ENCODE peak calls at places on chromosomes 1 and 21, in eight cellular contexts. Z, A, K, C, W, B, M and E are unnamed samples.

GRCh38 chr1:78081980-78082860 is 36.5 kb downstream of the GIPC2 start:
- DNase-seq in Z (no peak), A (no peak), K (no peak), C (no peak), W (no peak), B (no peak), M (no peak), E (no peak)

GRCh38 chr1:23111600-23112535 is 56.8 kb downstream of the LUZP1 start:
- DNase-seq in Z (no peak), A (no peak), K (no peak), C (no peak), W (no peak), B (no peak), M (no peak), E (no peak)

GRCh38 chr1:244054247-244054923 is 3.3 kb downstream of the ZBTB18 start:
- DNase-seq in Z (no peak), A (peak; percentile 41), K (peak; percentile 73), C (no peak), W (no peak), B (no peak), M (no peak), E (no peak)

GRCh38 chr1:201214886-201215285 is 24.3 kb downstream of the IGFN1 start:
- DNase-seq in Z (no peak), A (no peak), K (no peak), C (no peak), W (peak; percentile 44), B (no peak), M (no peak), E (no peak)

GRCh38 chr21:10425856-10426255 is 95.5 kb upstream of the TPTE start:
- DNase-seq in Z (no peak), A (no peak), K (no peak), C (no peak), W (no peak), B (no peak), M (no peak), E (no peak)

GRCh38 chr1:97378596-97378995 is 542.2 kb downstream of the DPYD start:
- DNase-seq in Z (no peak), A (no peak), K (no peak), C (no peak), W (no peak), B (no peak), M (no peak), E (no peak)

GRCh38 chr1:247639381-247639981 is 34.1 kb downstream of the OR2G3 start:
- DNase-seq in Z (no peak), A (peak; percentile 6), K (no peak), C (no peak), W (no peak), B (no peak), M (peak; percentile 54), E (no peak)

GRCh38 chr1:25427696-25428095 is 3.0 kb upstream of the MACO1 start:
- DNase-seq in Z (no peak), A (no peak), K (no peak), C (no peak), W (no peak), B (no peak), M (no peak), E (no peak)

GRCh38 chr1:9079980-9080703 is 10.7 kb upstream of the SLC2A5 start:
- DNase-seq in Z (no peak), A (no peak), K (no peak), C (no peak), W (no peak), B (no peak), M (no peak), E (no peak)

GRCh38 chr1:67427947-67428346 is 2.3 kb downstream of the SERBP1 start:
- DNase-seq in Z (no peak), A (no peak), K (no peak), C (no peak), W (no peak), B (no peak), M (no peak), E (no peak)

GRCh38 chr1:23449918-23450317 is 25.4 kb upstream of the TCEA3 start:
- DNase-seq in Z (no peak), A (no peak), K (peak; percentile 53), C (no peak), W (peak; percentile 92), B (no peak), M (no peak), E (no peak)

GRCh38 chr1:21631944-21632887 is 36.9 kb downstream of the RAP1GAP start:
- DNase-seq in Z (no peak), A (peak; percentile 67), K (no peak), C (no peak), W (no peak), B (no peak), M (no peak), E (no peak)

GRCh38 chr1:62841587-62842169 is 57.7 kb downstream of the ATG4C start:
- DNase-seq in Z (no peak), A (peak; percentile 12), K (peak; percentile 12), C (no peak), W (no peak), B (no peak), M (no peak), E (peak; percentile 34)

GRCh38 chr1:167715653-167716302 is 6.0 kb upstream of the MPZL1 start:
- DNase-seq in Z (no peak), A (no peak), K (no peak), C (no peak), W (no peak), B (no peak), M (no peak), E (no peak)

GRCh38 chr1:180085331-180085730 is 69.3 kb upstream of the QSOX1 start:
- DNase-seq in Z (no peak), A (no peak), K (no peak), C (no peak), W (no peak), B (no peak), M (no peak), E (no peak)

GRCh38 chr1:47843781-47844555 is 153.2 kb downstream of the TRABD2B start:
- DNase-seq in Z (no peak), A (no peak), K (no peak), C (no peak), W (peak; percentile 43), B (no peak), M (no peak), E (no peak)

GRCh38 chr1:204647114-204647804 is 38.3 kb downstream of the LRRN2 start:
- DNase-seq in Z (no peak), A (no peak), K (peak; percentile 42), C (no peak), W (no peak), B (no peak), M (no peak), E (peak; percentile 17)

GRCh38 chr1:147079400-147080012 is 92.8 kb downstream of the PRKAB2 start:
- DNase-seq in Z (no peak), A (no peak), K (no peak), C (no peak), W (no peak), B (no peak), M (no peak), E (no peak)

GRCh38 chr1:99647460-99647859 is 1.5 kb downstream of the PALMD start:
- DNase-seq in Z (no peak), A (no peak), K (no peak), C (no peak), W (no peak), B (no peak), M (no peak), E (no peak)

GRCh38 chr1:201562659-201563405 is 23.9 kb downstream of the NAV1 start:
- DNase-seq in Z (no peak), A (no peak), K (no peak), C (no peak), W (peak; percentile 77), B (no peak), M (no peak), E (no peak)

GRCh38 chr1:238439483-238439882 is 548.8 kb upstream of the ZP4 start:
- DNase-seq in Z (no peak), A (no peak), K (peak; percentile 31), C (no peak), W (no peak), B (no peak), M (no peak), E (no peak)

GRCh38 chr1:218207194-218207593 is 77.9 kb upstream of the RRP15 start:
- DNase-seq in Z (no peak), A (no peak), K (no peak), C (no peak), W (no peak), B (no peak), M (no peak), E (no peak)

GRCh38 chr1:151980287-151981177 is 13.1 kb downstream of the S100A10 start:
- DNase-seq in Z (no peak), A (no peak), K (no peak), C (no peak), W (no peak), B (no peak), M (no peak), E (no peak)

GRCh38 chr1:94316836-94317789 is 79.7 kb upstream of the ARHGAP29 start:
- DNase-seq in Z (no peak), A (no peak), K (no peak), C (no peak), W (no peak), B (no peak), M (no peak), E (no peak)

GRCh38 chr1:173856903-173857302 is 10.9 kb downstream of the GAS5 start:
- DNase-seq in Z (no peak), A (no peak), K (no peak), C (no peak), W (no peak), B (no peak), M (no peak), E (no peak)

GRCh38 chr1:180927841-180928240 is 15.1 kb downstream of the KIAA1614 start:
- DNase-seq in Z (no peak), A (no peak), K (peak; percentile 67), C (no peak), W (no peak), B (no peak), M (no peak), E (peak; percentile 62)

GRCh38 chr1:185041742-185042141 is 3.6 kb upstream of the RNF2 start:
- DNase-seq in Z (no peak), A (no peak), K (no peak), C (no peak), W (no peak), B (no peak), M (no peak), E (no peak)

GRCh38 chr1:181101581-181102226 is 13.2 kb downstream of the IER5 start:
- DNase-seq in Z (no peak), A (no peak), K (no peak), C (no peak), W (no peak), B (no peak), M (no peak), E (no peak)

GRCh38 chr21:16592399-16592798 is 862.6 kb downstream of the USP25 start:
- DNase-seq in Z (no peak), A (no peak), K (peak; percentile 15), C (no peak), W (no peak), B (no peak), M (no peak), E (no peak)

GRCh38 chr1:202276920-202277319 is 64.8 kb downstream of the UBE2T start:
- DNase-seq in Z (no peak), A (no peak), K (no peak), C (no peak), W (peak; percentile 21), B (no peak), M (no peak), E (no peak)

GRCh38 chr1:171220551-171221175 is 27.6 kb upstream of the FMO1 start:
- DNase-seq in Z (no peak), A (no peak), K (no peak), C (no peak), W (no peak), B (no peak), M (no peak), E (no peak)

GRCh38 chr1:18714404-18715175 is 83.9 kb downstream of the PAX7 start:
- DNase-seq in Z (no peak), A (no peak), K (no peak), C (no peak), W (no peak), B (no peak), M (no peak), E (no peak)

GRCh38 chr1:236705771-236706565 is 19.7 kb downstream of the ACTN2 start:
- DNase-seq in Z (no peak), A (no peak), K (no peak), C (no peak), W (no peak), B (no peak), M (no peak), E (no peak)

GRCh38 chr1:87956072-87956471 is 627.4 kb downstream of the LMO4 start:
- DNase-seq in Z (no peak), A (peak; percentile 9), K (peak; percentile 13), C (no peak), W (no peak), B (no peak), M (no peak), E (no peak)